ENCODE peak calls at places on chromosomes 11 and 22, in four cellular contexts. U is ovary, Z is thoracic aorta, C is heart left ventricle. B is an unnamed sample.

GRCh38 chr22:48901324-48901723 is 926.3 kb downstream of the BRD1 start:
- DNase-seq in C (peak; percentile 8), U (no peak), Z (no peak), B (no peak)

GRCh38 chr22:24001314-24001713 is 3.9 kb downstream of the GSTT4 start:
- DNase-seq in U (no peak), C (no peak), Z (no peak), B (no peak)

GRCh38 chr11:80958414-80958813 is 1517.6 kb upstream of the TENM4 start:
- DNase-seq in C (no peak), U (no peak), Z (no peak), B (no peak)

GRCh38 chr11:130528301-130528651 is 79.8 kb downstream of the ADAMTS15 start:
- DNase-seq in U (no peak), C (no peak), Z (no peak), B (peak; percentile 93)

GRCh38 chr11:103091441-103091809 is 535 bp downstream of the DCUN1D5 start:
- DNase-seq in C (peak; percentile 38), U (peak; percentile 35), Z (no peak), B (peak; percentile 39)

GRCh38 chr11:64743591-64744543 is at the start of gene RASGRP2:
- DNase-seq in U (peak; percentile 72), C (peak; percentile 93), Z (peak; percentile 57), B (peak; percentile 38)

GRCh38 chr11:15150507-15150906 is 35.8 kb downstream of the INSC start:
- DNase-seq in U (no peak), C (no peak), Z (no peak), B (no peak)

GRCh38 chr11:93329936-93330445 is 551 bp upstream of the DEUP1 start:
- DNase-seq in Z (no peak), U (no peak), C (no peak), B (peak; percentile 41)

GRCh38 chr11:44849424-44849823 is 101.3 kb downstream of the TP53I11 start:
- DNase-seq in U (no peak), Z (no peak), C (no peak), B (no peak)

GRCh38 chr11:44848203-44848962 is 102.3 kb downstream of the TP53I11 start:
- DNase-seq in U (no peak), C (no peak), Z (no peak), B (peak; percentile 76)

GRCh38 chr11:44847316-44847715 is 103.4 kb downstream of the TP53I11 start:
- DNase-seq in C (no peak), Z (no peak), U (no peak), B (no peak)

GRCh38 chr11:44848963-44849350 is 101.7 kb downstream of the TP53I11 start:
- DNase-seq in C (no peak), U (no peak), Z (no peak), B (no peak)

DNA sequence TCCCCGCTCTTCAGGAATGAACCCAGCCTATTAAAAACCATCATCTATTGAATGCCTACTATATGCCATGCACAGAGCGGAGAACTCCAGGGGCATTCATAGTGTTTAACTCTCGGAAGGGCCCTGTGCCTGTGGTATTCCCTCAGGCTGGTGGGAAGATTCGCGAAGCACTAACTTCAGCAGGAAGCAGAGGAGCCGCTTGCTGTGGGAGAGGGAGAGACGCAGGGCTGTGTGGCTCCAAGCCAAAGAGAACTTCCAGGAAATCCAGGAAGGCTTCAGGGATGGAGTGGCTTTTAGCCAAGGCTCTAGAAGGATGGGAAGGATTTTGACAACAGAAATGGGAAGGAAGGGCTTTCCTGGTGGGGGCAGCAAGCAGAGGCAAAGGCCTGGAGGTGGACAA is 103.8 kb downstream of the TP53I11 start:
- DNase-seq in C (no peak), Z (no peak), U (no peak), B (no peak)
- H3K9me3 ChIP-seq in C (peaks cover 15% of the 10 kb centered on the region), Z (no peaks in the 10 kb centered on the region), U (no peaks in the 10 kb centered on the region), B (no peaks in the 10 kb centered on the region)

GRCh38 chr22:41919357-41920224 is 4.7 kb upstream of the SHISA8 start:
- DNase-seq in Z (no peak), U (peak; percentile 57), C (peak; percentile 78), B (peak; percentile 35)
- H3K4me3 ChIP-seq in Z (peak overlapping the region; percentile 69), U (no peak overlapping the region), C (peak overlapping the region; percentile 48), B (peak overlapping the region; percentile 22)

DNA sequence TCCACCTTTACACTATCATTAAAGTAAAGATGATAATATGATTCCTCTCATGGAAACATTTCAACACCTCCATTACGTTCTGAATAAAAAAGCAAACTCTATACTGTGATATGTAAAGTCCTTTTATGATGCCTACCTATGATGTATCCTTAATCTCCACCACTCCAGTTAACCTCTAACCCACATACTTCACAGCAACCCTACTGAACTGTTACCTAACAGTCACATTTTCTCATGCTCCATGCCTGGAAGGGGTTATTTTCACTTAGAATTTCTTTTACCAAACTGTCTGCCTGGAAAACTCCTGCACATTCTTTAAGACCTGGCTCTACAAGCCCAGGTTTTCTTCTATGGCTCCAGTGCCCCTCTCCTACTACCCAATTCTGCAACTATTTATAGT is 129.1 kb downstream of the FCHSD2 start:
- DNase-seq in U (no peak), Z (no peak), C (no peak), B (no peak)
- H3K27ac ChIP-seq in U (no peak overlapping the region), Z (no peak overlapping the region), C (no peak overlapping the region), B (no peak overlapping the region)

GRCh38 chr11:111814567-111814966 is 48.4 kb upstream of the PPP2R1B start:
- DNase-seq in C (no peak), Z (no peak), U (no peak), B (no peak)
- H3K9me3 ChIP-seq in C (no peaks in the 10 kb centered on the region), Z (no peaks in the 10 kb centered on the region), U (no peaks in the 10 kb centered on the region), B (no peaks in the 10 kb centered on the region)